ENCODE peak calls at places on chromosomes 13 and 19, in four cellular contexts. One of them, this sample, is unnamed.

GRCh38 chr19:5017235-5017634 is 48.3 kb downstream of the KDM4B start:
- DNase-seq in left colon: no peak
- DNase-seq in effector CD8-positive, alpha-beta T cell: no peak
- DNase-seq in left ventricle myocardium inferior: no peak
- DNase-seq in this sample: no peak

GRCh38 chr13:49683489-49683888 is 7.8 kb downstream of the EBPL start:
- DNase-seq in left colon: no peak
- DNase-seq in effector CD8-positive, alpha-beta T cell: no peak
- DNase-seq in left ventricle myocardium inferior: no peak
- DNase-seq in this sample: no peak

GRCh38 chr19:19106061-19106551 is 32.2 kb downstream of the TMEM161A start:
- DNase-seq in left colon: peak
- DNase-seq in effector CD8-positive, alpha-beta T cell: no peak
- DNase-seq in left ventricle myocardium inferior: no peak
- DNase-seq in this sample: no peak

GRCh38 chr19:42455621-42456081 is 12.9 kb upstream of the CXCL17 start:
- DNase-seq in left colon: peak
- DNase-seq in effector CD8-positive, alpha-beta T cell: no peak
- DNase-seq in left ventricle myocardium inferior: no peak
- DNase-seq in this sample: peak

GRCh38 chr19:290539-291521 is at the start of gene PLPP2:
- DNase-seq in left colon: peak
- DNase-seq in effector CD8-positive, alpha-beta T cell: no peak
- DNase-seq in left ventricle myocardium inferior: no peak
- DNase-seq in this sample: peak

GRCh38 chr13:65834897-65835296 is 1395.2 kb downstream of the PCDH9 start:
- DNase-seq in left colon: no peak
- DNase-seq in effector CD8-positive, alpha-beta T cell: no peak
- DNase-seq in left ventricle myocardium inferior: no peak
- DNase-seq in this sample: no peak

GRCh38 chr19:14954071-14954655 is 12.9 kb downstream of the OR7C2 start:
- DNase-seq in left colon: no peak
- DNase-seq in effector CD8-positive, alpha-beta T cell: no peak
- DNase-seq in left ventricle myocardium inferior: no peak
- DNase-seq in this sample: no peak

GRCh38 chr19:53879145-53880037 is 2.6 kb upstream of the PRKCG start:
- DNase-seq in left colon: peak
- DNase-seq in effector CD8-positive, alpha-beta T cell: peak
- DNase-seq in left ventricle myocardium inferior: peak
- DNase-seq in this sample: peak

GRCh38 chr13:46721054-46721453 is 75.9 kb downstream of the ESD start:
- DNase-seq in left colon: peak
- DNase-seq in effector CD8-positive, alpha-beta T cell: peak
- DNase-seq in left ventricle myocardium inferior: peak
- DNase-seq in this sample: peak

GRCh38 chr13:26946675-26947342 is 186.2 kb upstream of the GPR12 start:
- DNase-seq in left colon: no peak
- DNase-seq in effector CD8-positive, alpha-beta T cell: no peak
- DNase-seq in left ventricle myocardium inferior: no peak
- DNase-seq in this sample: no peak

GRCh38 chr13:36918246-36919060 is 1.6 kb downstream of the SMAD9 start:
- DNase-seq in left colon: no peak
- DNase-seq in effector CD8-positive, alpha-beta T cell: no peak
- DNase-seq in left ventricle myocardium inferior: no peak
- DNase-seq in this sample: no peak

GRCh38 chr19:32223595-32224370 is 121.6 kb upstream of the ZNF507 start:
- DNase-seq in left colon: no peak
- DNase-seq in effector CD8-positive, alpha-beta T cell: no peak
- DNase-seq in left ventricle myocardium inferior: no peak
- DNase-seq in this sample: no peak

GRCh38 chr13:93674337-93674755 is 447.7 kb downstream of the GPC6 start:
- DNase-seq in left colon: no peak
- DNase-seq in effector CD8-positive, alpha-beta T cell: no peak
- DNase-seq in left ventricle myocardium inferior: no peak
- DNase-seq in this sample: no peak

GRCh38 chr19:19661675-19662251 is 1.7 kb downstream of the ATP13A1 start:
- DNase-seq in left colon: peak
- DNase-seq in effector CD8-positive, alpha-beta T cell: no peak
- DNase-seq in left ventricle myocardium inferior: no peak
- DNase-seq in this sample: peak

GRCh38 chr19:4969772-4970531 is 1.0 kb downstream of the KDM4B start:
- DNase-seq in left colon: peak
- DNase-seq in effector CD8-positive, alpha-beta T cell: no peak
- DNase-seq in left ventricle myocardium inferior: no peak
- DNase-seq in this sample: no peak

GRCh38 chr19:18274303-18274775 is at the start of gene IQCN:
- DNase-seq in left colon: peak
- DNase-seq in effector CD8-positive, alpha-beta T cell: peak
- DNase-seq in left ventricle myocardium inferior: no peak
- DNase-seq in this sample: peak

GRCh38 chr19:3725640-3726310 is 17.6 kb downstream of the TJP3 start:
- DNase-seq in left colon: peak
- DNase-seq in effector CD8-positive, alpha-beta T cell: no peak
- DNase-seq in left ventricle myocardium inferior: no peak
- DNase-seq in this sample: peak

GRCh38 chr13:38213307-38213706 is 136.3 kb upstream of the UFM1 start:
- DNase-seq in left colon: no peak
- DNase-seq in effector CD8-positive, alpha-beta T cell: no peak
- DNase-seq in left ventricle myocardium inferior: no peak
- DNase-seq in this sample: no peak

GRCh38 chr13:60351326-60351725 is 45.7 kb upstream of the TDRD3 start:
- DNase-seq in left colon: no peak
- DNase-seq in effector CD8-positive, alpha-beta T cell: no peak
- DNase-seq in left ventricle myocardium inferior: no peak
- DNase-seq in this sample: no peak

GRCh38 chr19:45224645-45225044 is 20.6 kb downstream of the EXOC3L2 start:
- DNase-seq in left colon: no peak
- DNase-seq in effector CD8-positive, alpha-beta T cell: no peak
- DNase-seq in left ventricle myocardium inferior: no peak
- DNase-seq in this sample: no peak

GRCh38 chr13:78660130-78660857 is 1.3 kb upstream of the OBI1 start:
- DNase-seq in left colon: no peak
- DNase-seq in effector CD8-positive, alpha-beta T cell: no peak
- DNase-seq in left ventricle myocardium inferior: no peak
- DNase-seq in this sample: peak

GRCh38 chr19:35959040-35959967 is 23.1 kb downstream of the LRFN3 start:
- DNase-seq in left colon: peak
- DNase-seq in effector CD8-positive, alpha-beta T cell: peak
- DNase-seq in left ventricle myocardium inferior: peak
- DNase-seq in this sample: peak

GRCh38 chr13:91346848-91347211 is 657 bp upstream of the MIR17HG start:
- DNase-seq in left colon: peak
- DNase-seq in effector CD8-positive, alpha-beta T cell: peak
- DNase-seq in left ventricle myocardium inferior: no peak
- DNase-seq in this sample: peak

GRCh38 chr19:37329686-37330085 is 41.2 kb upstream of the ZNF527 start:
- DNase-seq in left colon: no peak
- DNase-seq in effector CD8-positive, alpha-beta T cell: no peak
- DNase-seq in left ventricle myocardium inferior: no peak
- DNase-seq in this sample: no peak

GRCh38 chr19:49894879-49895565 is 1.7 kb downstream of the IL4I1 start:
- DNase-seq in left colon: no peak
- DNase-seq in effector CD8-positive, alpha-beta T cell: no peak
- DNase-seq in left ventricle myocardium inferior: no peak
- DNase-seq in this sample: no peak

GRCh38 chr19:47479701-47480503 is 4.1 kb downstream of the KPTN start:
- DNase-seq in left colon: no peak
- DNase-seq in effector CD8-positive, alpha-beta T cell: no peak
- DNase-seq in left ventricle myocardium inferior: no peak
- DNase-seq in this sample: no peak

GRCh38 chr13:36628986-36629385 is 44.8 kb upstream of the SERTM1 start:
- DNase-seq in left colon: no peak
- DNase-seq in effector CD8-positive, alpha-beta T cell: no peak
- DNase-seq in left ventricle myocardium inferior: no peak
- DNase-seq in this sample: no peak

GRCh38 chr13:27533155-27533643 is 82.8 kb upstream of the MTIF3 start:
- DNase-seq in left colon: peak
- DNase-seq in effector CD8-positive, alpha-beta T cell: peak
- DNase-seq in left ventricle myocardium inferior: peak
- DNase-seq in this sample: peak

GRCh38 chr19:46133101-46133627 is 8.7 kb upstream of the IGFL3 start:
- DNase-seq in left colon: peak
- DNase-seq in effector CD8-positive, alpha-beta T cell: no peak
- DNase-seq in left ventricle myocardium inferior: no peak
- DNase-seq in this sample: no peak

GRCh38 chr13:59250276-59250990 is 913.3 kb downstream of the DIAPH3 start:
- DNase-seq in left colon: no peak
- DNase-seq in effector CD8-positive, alpha-beta T cell: no peak
- DNase-seq in left ventricle myocardium inferior: no peak
- DNase-seq in this sample: no peak

GRCh38 chr13:43657485-43657884 is 129.3 kb downstream of the ENOX1 start:
- DNase-seq in left colon: no peak
- DNase-seq in effector CD8-positive, alpha-beta T cell: no peak
- DNase-seq in left ventricle myocardium inferior: no peak
- DNase-seq in this sample: no peak

GRCh38 chr19:3642987-3643386 is 16.4 kb upstream of the CACTIN start:
- DNase-seq in left colon: no peak
- DNase-seq in effector CD8-positive, alpha-beta T cell: no peak
- DNase-seq in left ventricle myocardium inferior: no peak
- DNase-seq in this sample: no peak

GRCh38 chr19:49327878-49328544 is 3.0 kb upstream of the SLC6A16 start:
- DNase-seq in left colon: peak
- DNase-seq in effector CD8-positive, alpha-beta T cell: peak
- DNase-seq in left ventricle myocardium inferior: no peak
- DNase-seq in this sample: no peak

GRCh38 chr19:47106819-47107200 is 6.8 kb downstream of the ZC3H4 start:
- DNase-seq in left colon: no peak
- DNase-seq in effector CD8-positive, alpha-beta T cell: no peak
- DNase-seq in left ventricle myocardium inferior: no peak
- DNase-seq in this sample: no peak

This sample was measured in transverse colon.